ENCODE peak calls at places on chromosomes 1 and 21, in nine cellular contexts. E is vagina, I is transverse colon, T is spleen, P is HepG2, R is GM23338, U is endothelial cell of umbilical vein, C is breast epithelium, Q is HCT116. A is an unnamed sample.

GRCh38 chr1:24536391-24536840 is 19.5 kb upstream of the NCMAP start:
- DNase-seq in C (no peak), I (peak; percentile 75), R (no peak), U (no peak), P (peak; percentile 35), T (peak; percentile 82), E (no peak), Q (peak; percentile 43), A (no peak)

GRCh38 chr21:37281579-37281978 is 14.4 kb upstream of the VPS26C start:
- DNase-seq in P (no peak), E (no peak), I (no peak), C (no peak), T (no peak), R (no peak), Q (no peak), U (no peak), A (no peak)

GRCh38 chr1:50279622-50280320 is 143.5 kb downstream of the DMRTA2 start:
- DNase-seq in C (no peak), P (peak; percentile 8), R (peak; percentile 82), Q (no peak), I (no peak), U (peak; percentile 2), T (no peak), E (no peak), A (no peak)

GRCh38 chr1:158121604-158122254 is 59.0 kb upstream of the CD1D start:
- DNase-seq in I (peak; percentile 25), R (peak; percentile 88), P (peak; percentile 25), U (peak; percentile 49), Q (peak; percentile 59), E (no peak), C (no peak), T (no peak), A (no peak)

GRCh38 chr1:109814223-109814622 is 50.5 kb upstream of the EPS8L3 start:
- DNase-seq in I (no peak), P (no peak), U (no peak), C (no peak), Q (no peak), E (peak; percentile 25), T (no peak), R (no peak), A (no peak)

GRCh38 chr1:20477355-20478071 is 8.5 kb downstream of the CAMK2N1 start:
- DNase-seq in E (no peak), C (no peak), T (no peak), P (no peak), U (no peak), R (no peak), I (no peak), Q (no peak), A (peak; percentile 75)

GRCh38 chr1:207941664-207942063 is 30.7 kb upstream of the CD34 start:
- DNase-seq in T (no peak), R (no peak), Q (no peak), C (no peak), I (peak; percentile 46), E (no peak), U (peak; percentile 97), P (no peak), A (peak; percentile 92)

GRCh38 chr1:194658090-194658439 is 1471.7 kb upstream of the B3GALT2 start:
- DNase-seq in I (no peak), P (peak; percentile 4), R (no peak), Q (peak; percentile 42), U (no peak), E (no peak), T (no peak), C (no peak), A (no peak)

GRCh38 chr1:55402676-55403464 is 187.7 kb upstream of the USP24 start:
- DNase-seq in P (no peak), T (no peak), Q (no peak), U (no peak), E (no peak), C (no peak), R (no peak), I (no peak), A (no peak)

GRCh38 chr21:42556960-42557359 is 43.3 kb downstream of the SLC37A1 start:
- DNase-seq in T (peak; percentile 69), Q (no peak), R (no peak), C (peak; percentile 24), U (no peak), P (no peak), E (no peak), I (peak; percentile 8), A (peak; percentile 38)

GRCh38 chr1:100868364-100868995 is 26.2 kb downstream of the EXTL2 start:
- DNase-seq in E (no peak), U (peak; percentile 79), Q (peak; percentile 48), I (no peak), P (peak; percentile 22), T (no peak), R (peak; percentile 41), C (no peak), A (no peak)

GRCh38 chr1:248862695-248863010 is 3.8 kb upstream of the ZNF692 start:
- DNase-seq in T (no peak), R (no peak), Q (no peak), C (no peak), I (no peak), U (no peak), P (no peak), E (no peak), A (peak; percentile 48)

GRCh38 chr1:15965228-15965767 is 10.6 kb downstream of the ZBTB17 start:
- DNase-seq in I (no peak), T (no peak), Q (no peak), R (no peak), P (no peak), C (no peak), U (peak; percentile 51), E (no peak), A (no peak)

GRCh38 chr1:175341631-175342429 is 149.3 kb upstream of the KIAA0040 start:
- DNase-seq in Q (no peak), E (no peak), P (no peak), R (no peak), C (no peak), U (no peak), T (no peak), I (no peak), A (no peak)

GRCh38 chr1:30312226-30312625 is 411.2 kb downstream of the MATN1 start:
- DNase-seq in P (no peak), U (no peak), R (no peak), C (no peak), E (no peak), I (no peak), T (peak; percentile 41), Q (no peak), A (peak; percentile 52)

GRCh38 chr1:63448741-63449140 is 74.3 kb downstream of the ITGB3BP start:
- DNase-seq in T (no peak), R (no peak), U (no peak), P (no peak), I (no peak), Q (no peak), C (no peak), E (no peak), A (no peak)

GRCh38 chr1:155015527-155016230 is 13.1 kb downstream of the ZBTB7B start:
- DNase-seq in R (no peak), I (no peak), T (peak; percentile 82), C (no peak), Q (no peak), P (no peak), E (no peak), U (no peak), A (peak; percentile 66)

GRCh38 chr1:155012760-155013602 is 10.4 kb downstream of the ZBTB7B start:
- DNase-seq in U (no peak), T (peak; percentile 69), E (no peak), Q (no peak), C (no peak), I (no peak), R (no peak), P (no peak), A (no peak)

GRCh38 chr1:155013632-155014031 is 11.0 kb downstream of the ZBTB7B start:
- DNase-seq in I (peak; percentile 26), T (no peak), E (no peak), P (no peak), C (no peak), Q (no peak), U (no peak), R (no peak), A (no peak)

GRCh38 chr1:155016231-155016831 is 13.7 kb downstream of the ZBTB7B start:
- DNase-seq in Q (no peak), P (no peak), T (peak; percentile 88), E (no peak), C (no peak), R (no peak), I (peak; percentile 67), U (no peak), A (peak; percentile 67)

GRCh38 chr1:155014709-155015508 is 12.3 kb downstream of the ZBTB7B start:
- DNase-seq in C (no peak), I (no peak), U (no peak), Q (no peak), R (no peak), T (no peak), E (no peak), P (no peak), A (peak; percentile 59)
- H3K4me1 ChIP-seq in C (peaks cover 22% of the 10 kb centered on the region), I (peaks cover 64% of the 10 kb centered on the region), U (peaks cover 9% of the 10 kb centered on the region), Q (peaks cover 28% of the 10 kb centered on the region), R (peaks cover 41% of the 10 kb centered on the region), T (peaks cover 47% of the 10 kb centered on the region), E (peaks cover 89% of the 10 kb centered on the region), P (peaks cover 61% of the 10 kb centered on the region), A (no peaks in the 10 kb centered on the region)

GRCh38 chr1:167791281-167792209 is 69.8 kb downstream of the MPZL1 start:
- DNase-seq in E (peak; percentile 95), U (no peak), P (no peak), T (no peak), C (no peak), R (peak; percentile 23), I (peak; percentile 36), Q (no peak), A (peak; percentile 92)
- TF ChIP-seq POLR2AphosphoS5 in E (peak; percentile 31), U (no peak), P (no peak), T (peak; percentile 33), C (peak; percentile 98), R (no peak), I (peak; percentile 85), Q (no peak), A (peak; percentile 85)

GRCh38 chr1:203645996-203646395 is 19.4 kb downstream of the ATP2B4 start:
- DNase-seq in E (no peak), C (no peak), Q (no peak), U (no peak), T (no peak), R (no peak), I (no peak), P (no peak), A (no peak)
- H3K4me1 ChIP-seq in E (peaks cover 62% of the 10 kb centered on the region), C (no peaks in the 10 kb centered on the region), Q (peaks cover 5% of the 10 kb centered on the region), U (peaks cover 23% of the 10 kb centered on the region), T (peaks cover 7% of the 10 kb centered on the region), R (peaks cover 7% of the 10 kb centered on the region), I (peaks cover 48% of the 10 kb centered on the region), P (peaks cover 5% of the 10 kb centered on the region), A (peaks cover 92% of the 10 kb centered on the region)

DNA sequence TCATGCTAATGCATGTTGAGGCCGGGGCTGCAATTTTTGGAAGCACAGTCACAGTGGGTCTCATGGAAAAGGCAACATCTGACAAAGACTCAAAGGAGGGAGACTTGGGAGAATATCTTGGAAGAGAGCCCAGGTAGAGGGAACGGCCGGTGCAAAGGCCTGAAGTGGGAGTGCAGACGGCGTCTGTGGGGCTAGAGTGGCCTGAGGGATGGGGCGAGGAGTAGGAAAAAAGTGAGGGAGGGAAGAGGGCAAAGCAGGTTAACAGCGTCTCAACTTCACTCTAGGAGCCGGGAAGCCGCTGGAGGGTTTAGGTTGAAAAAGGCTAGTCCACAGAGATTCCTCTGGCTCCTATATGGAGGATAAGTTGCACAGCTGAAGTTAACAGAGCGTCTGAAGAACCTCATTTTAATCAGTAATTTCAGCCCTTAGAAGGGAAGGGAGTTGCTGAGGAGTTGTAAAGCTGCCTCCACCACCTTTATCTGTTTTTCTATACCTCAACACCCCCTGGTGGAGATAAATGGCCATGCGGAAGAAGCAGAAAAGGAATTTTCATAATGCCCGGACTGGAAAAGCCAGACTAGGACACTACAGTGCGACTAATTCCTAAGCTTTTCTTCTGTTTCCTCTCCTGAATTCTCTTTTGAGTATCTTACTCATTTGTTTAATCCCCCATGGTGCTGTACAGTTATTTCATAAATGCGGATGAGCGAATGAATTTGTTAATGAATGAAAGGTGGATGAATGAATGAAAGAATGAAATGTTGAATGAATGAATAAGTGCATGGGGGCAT is 78.7 kb upstream of the ZNF281 start:
- DNase-seq in C (no peak), P (peak; percentile 68), Q (peak; percentile 56), T (no peak), I (peak; percentile 53), E (no peak), U (peak; percentile 72), R (peak; percentile 91), A (no peak)
- TF ChIP-seq POLR2AphosphoS5 in C (no peak), P (no peak), Q (no peak), T (no peak), I (no peak), E (no peak), U (no peak), R (no peak), A (no peak)